ENCODE peak calls at places on chromosomes 6 and 20, in ten cellular contexts. L is transverse colon, S is astrocyte, X is psoas muscle, G is SJCRH30, Y is fibroblast of pulmonary artery, M is fibroblast of lung, Q is upper lobe of left lung, R is OCI-LY7, B is neuronal stem cell. V is an unnamed sample.

GRCh38 chr20:38290829-38291581 is 13.0 kb upstream of the BPI start:
- DNase-seq in L (no peak), S (peak; percentile 79), X (peak; percentile 65), G (peak; percentile 96), Y (peak; percentile 67), M (peak; percentile 91), Q (no peak), R (no peak), B (no peak), V (peak; percentile 66)

GRCh38 chr20:11799131-11799800 is 118.4 kb upstream of the BTBD3 start:
- DNase-seq in L (no peak), S (no peak), X (no peak), G (no peak), Y (no peak), M (no peak), Q (no peak), R (no peak), B (no peak), V (no peak)

GRCh38 chr6:5067305-5067704 is 17.8 kb upstream of the PPP1R3G start:
- DNase-seq in L (no peak), S (no peak), X (no peak), G (no peak), Y (no peak), M (no peak), Q (no peak), R (no peak), B (no peak), V (no peak)

GRCh38 chr6:108203189-108204119 is 37.6 kb downstream of the NR2E1 start:
- DNase-seq in L (no peak), S (no peak), X (no peak), G (no peak), Y (no peak), M (no peak), Q (no peak), R (no peak), B (peak; percentile 62), V (no peak)

GRCh38 chr6:34201455-34202098 is 35.1 kb upstream of the HMGA1 start:
- DNase-seq in L (no peak), S (no peak), X (no peak), G (no peak), Y (no peak), M (no peak), Q (no peak), R (no peak), B (no peak), V (no peak)

GRCh38 chr20:50567860-50568548 is 57.8 kb downstream of the PTPN1 start:
- DNase-seq in L (no peak), S (no peak), X (no peak), G (no peak), Y (no peak), M (no peak), Q (no peak), R (no peak), B (no peak), V (no peak)

GRCh38 chr6:155267411-155267810 is 3.6 kb downstream of the CLDN20 start:
- DNase-seq in L (no peak), S (no peak), X (no peak), G (peak; percentile 50), Y (no peak), M (no peak), Q (no peak), R (no peak), B (no peak), V (no peak)

GRCh38 chr20:3730803-3731370 is 1.6 kb upstream of the HSPA12B start:
- DNase-seq in L (no peak), S (no peak), X (peak; percentile 36), G (no peak), Y (no peak), M (no peak), Q (no peak), R (no peak), B (no peak), V (no peak)

GRCh38 chr20:59580208-59580980 is 23.9 kb upstream of the PHACTR3 start:
- DNase-seq in L (no peak), S (no peak), X (no peak), G (no peak), Y (no peak), M (no peak), Q (no peak), R (no peak), B (no peak), V (peak; percentile 96)

GRCh38 chr6:164216368-164216767 is 801.9 kb downstream of the QKI start:
- DNase-seq in L (no peak), S (no peak), X (no peak), G (no peak), Y (no peak), M (no peak), Q (no peak), R (no peak), B (no peak), V (no peak)

GRCh38 chr20:25011261-25011660 is 18.7 kb upstream of the APMAP start:
- DNase-seq in L (no peak), S (no peak), X (no peak), G (no peak), Y (no peak), M (no peak), Q (no peak), R (no peak), B (no peak), V (no peak)

GRCh38 chr20:14543040-14543439 is 205.6 kb upstream of the FLRT3 start:
- DNase-seq in L (no peak), S (no peak), X (no peak), G (no peak), Y (no peak), M (peak; percentile 23), Q (no peak), R (no peak), B (no peak), V (no peak)

GRCh38 chr6:3617192-3617631 is 134.3 kb downstream of the PXDC1 start:
- DNase-seq in L (no peak), S (no peak), X (no peak), G (no peak), Y (no peak), M (no peak), Q (no peak), R (no peak), B (no peak), V (no peak)

GRCh38 chr6:105726902-105727655 is 324.2 kb upstream of the PREP start:
- DNase-seq in L (no peak), S (no peak), X (no peak), G (no peak), Y (no peak), M (peak; percentile 39), Q (no peak), R (no peak), B (no peak), V (peak; percentile 55)

GRCh38 chr6:7673063-7673536 is 52.8 kb upstream of the BMP6 start:
- DNase-seq in L (peak; percentile 63), S (peak; percentile 22), X (peak; percentile 70), G (peak; percentile 9), Y (peak; percentile 42), M (peak; percentile 47), Q (peak; percentile 75), R (no peak), B (peak; percentile 26), V (peak; percentile 59)

DNA sequence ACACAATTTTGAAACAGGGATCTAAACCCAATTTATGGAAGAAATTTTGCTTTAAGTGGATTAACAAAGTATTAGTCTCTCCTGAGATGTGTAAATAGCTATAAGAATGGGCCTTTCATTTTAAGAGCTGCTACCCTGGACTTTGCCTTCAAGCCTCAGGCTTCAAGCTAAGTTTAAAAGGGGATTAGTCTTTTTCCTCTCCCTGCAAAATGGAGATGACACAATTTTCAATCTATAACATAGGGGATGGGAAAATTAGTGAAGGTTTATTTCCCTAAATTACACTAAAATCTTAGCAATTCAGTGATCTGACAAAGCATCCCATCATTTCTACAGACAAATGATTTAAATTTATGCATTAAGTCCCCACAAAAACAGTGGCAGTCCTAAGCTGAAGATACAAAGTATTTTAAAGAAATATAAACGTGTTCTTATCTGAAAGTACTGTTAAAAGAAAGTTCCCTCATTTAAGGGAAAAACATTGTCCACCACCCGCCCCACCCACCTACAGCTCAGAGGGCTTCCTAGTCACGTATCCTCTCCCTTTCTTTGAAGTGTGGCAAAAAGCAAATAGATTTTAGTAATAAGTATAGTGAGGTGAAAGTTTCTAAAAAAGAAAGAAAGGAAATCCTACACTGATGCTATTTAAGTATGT is 14.5 kb downstream of the ARHGAP18 start:
- DNase-seq in L (no peak), S (no peak), X (no peak), G (no peak), Y (no peak), M (no peak), Q (no peak), R (no peak), B (no peak), V (no peak)
- H3K4me3 ChIP-seq in L (no peak overlapping the region), S (no peak overlapping the region), X (no peak overlapping the region), G (no peak overlapping the region), Y (no peak overlapping the region), M (no peak overlapping the region), Q (no peak overlapping the region), R (no peak overlapping the region), B (no peak overlapping the region), V (no peak overlapping the region)

DNA sequence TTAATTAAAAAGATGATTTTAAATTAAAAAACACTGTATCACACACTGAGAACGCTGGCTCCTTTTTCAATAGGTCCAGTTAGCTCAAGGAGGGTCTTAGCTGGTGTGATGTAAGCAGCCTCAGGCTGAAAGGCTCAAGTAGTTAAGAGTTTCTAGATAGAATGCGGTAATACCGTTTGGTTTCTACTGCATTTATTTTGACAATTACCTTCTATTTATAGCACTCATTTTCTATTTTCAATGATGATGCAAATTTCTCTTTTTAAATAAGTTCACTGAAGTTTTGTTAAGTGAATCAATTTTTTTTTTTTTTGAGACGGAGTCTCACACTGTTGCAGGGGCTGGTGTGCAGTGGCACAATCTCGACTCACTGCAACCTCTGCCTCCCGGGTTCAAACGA is 87.1 kb downstream of the PREX1 start:
- DNase-seq in L (no peak), S (no peak), X (no peak), G (no peak), Y (no peak), M (no peak), Q (no peak), R (peak; percentile 26), B (no peak), V (no peak)
- H3K4me3 ChIP-seq in L (no peak overlapping the region), S (no peak overlapping the region), X (no peak overlapping the region), G (no peak overlapping the region), Y (no peak overlapping the region), M (no peak overlapping the region), Q (no peak overlapping the region), R (no peak overlapping the region), B (no peak overlapping the region), V (no peak overlapping the region)

DNA sequence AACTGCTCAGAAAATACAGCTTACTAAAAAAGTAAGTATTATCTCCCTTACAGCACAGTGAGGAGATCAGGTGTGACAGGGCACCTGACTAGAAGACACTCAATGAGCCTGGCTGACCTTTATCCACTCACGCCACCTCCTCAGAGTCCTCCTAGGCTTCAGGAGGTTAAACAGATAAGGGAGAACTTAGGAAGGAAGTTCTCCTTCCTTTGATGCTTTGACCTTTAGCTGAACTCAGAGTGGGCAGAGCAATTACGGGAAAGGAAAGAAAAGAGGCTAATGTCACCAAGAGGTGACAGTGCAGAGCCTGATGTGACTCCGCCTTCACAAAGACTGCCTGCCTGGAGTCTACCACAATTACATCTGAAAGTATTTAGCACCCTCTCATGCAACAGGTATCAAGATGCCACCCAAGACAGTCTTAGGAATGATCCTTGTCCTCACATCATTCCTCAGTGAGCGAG is 36.7 kb downstream of the MAN1A1 start:
- DNase-seq in L (peak; percentile 15), S (no peak), X (no peak), G (no peak), Y (no peak), M (no peak), Q (no peak), R (no peak), B (no peak), V (no peak)
- H3K4me3 ChIP-seq in L (no peak overlapping the region), S (no peak overlapping the region), X (no peak overlapping the region), G (no peak overlapping the region), Y (no peak overlapping the region), M (no peak overlapping the region), Q (no peak overlapping the region), R (no peak overlapping the region), B (no peak overlapping the region), V (no peak overlapping the region)

GRCh38 chr20:48823476-48823875 is 4.3 kb downstream of the PREX1 start:
- DNase-seq in L (no peak), S (no peak), X (no peak), G (no peak), Y (no peak), M (no peak), Q (no peak), R (no peak), B (no peak), V (no peak)
- H3K4me3 ChIP-seq in L (no peak overlapping the region), S (no peak overlapping the region), X (no peak overlapping the region), G (no peak overlapping the region), Y (no peak overlapping the region), M (no peak overlapping the region), Q (peak overlapping the region; percentile 62), R (peak overlapping the region; percentile 91), B (no peak overlapping the region), V (no peak overlapping the region)